ENCODE peak calls at places on chromosomes 12 and 14, in four cellular contexts. One of them, this sample, is unnamed.

GRCh38 chr12:50065726-50066310 is 8.4 kb downstream of the ASIC1 start:
- DNase-seq in bronchial epithelial cell: no peak
- DNase-seq in CD4-positive, alpha-beta T cell: no peak
- DNase-seq in WERI-Rb-1: no peak
- DNase-seq in this sample: no peak

GRCh38 chr12:31440134-31440533 is 114.2 kb upstream of the SINHCAF start:
- DNase-seq in bronchial epithelial cell: no peak
- DNase-seq in CD4-positive, alpha-beta T cell: no peak
- DNase-seq in WERI-Rb-1: no peak
- DNase-seq in this sample: no peak

GRCh38 chr14:61076531-61076930 is 95.5 kb downstream of the SLC38A6 start:
- DNase-seq in bronchial epithelial cell: peak
- DNase-seq in CD4-positive, alpha-beta T cell: no peak
- DNase-seq in WERI-Rb-1: no peak
- DNase-seq in this sample: no peak

GRCh38 chr12:46404225-46404631 is 31.7 kb upstream of the SLC38A2 start:
- DNase-seq in bronchial epithelial cell: no peak
- DNase-seq in CD4-positive, alpha-beta T cell: no peak
- DNase-seq in WERI-Rb-1: no peak
- DNase-seq in this sample: no peak

GRCh38 chr12:98253641-98254040 is 261.7 kb upstream of the TMPO start:
- DNase-seq in bronchial epithelial cell: no peak
- DNase-seq in CD4-positive, alpha-beta T cell: no peak
- DNase-seq in WERI-Rb-1: no peak
- DNase-seq in this sample: no peak

GRCh38 chr12:46364777-46365580 is 7.6 kb downstream of the SLC38A2 start:
- DNase-seq in bronchial epithelial cell: peak
- DNase-seq in CD4-positive, alpha-beta T cell: no peak
- DNase-seq in WERI-Rb-1: no peak
- DNase-seq in this sample: no peak

GRCh38 chr14:37060496-37061260 is 111.7 kb downstream of the SLC25A21 start:
- DNase-seq in bronchial epithelial cell: no peak
- DNase-seq in CD4-positive, alpha-beta T cell: no peak
- DNase-seq in WERI-Rb-1: no peak
- DNase-seq in this sample: no peak

GRCh38 chr12:78359530-78359929 is 505.0 kb upstream of the SYT1 start:
- DNase-seq in bronchial epithelial cell: no peak
- DNase-seq in CD4-positive, alpha-beta T cell: no peak
- DNase-seq in WERI-Rb-1: no peak
- DNase-seq in this sample: no peak

GRCh38 chr12:4037747-4038312 is 164.6 kb upstream of the PARP11 start:
- DNase-seq in bronchial epithelial cell: peak
- DNase-seq in CD4-positive, alpha-beta T cell: peak
- DNase-seq in WERI-Rb-1: peak
- DNase-seq in this sample: no peak

GRCh38 chr14:23437142-23438129 is 2.0 kb upstream of the MYH7 start:
- DNase-seq in bronchial epithelial cell: no peak
- DNase-seq in CD4-positive, alpha-beta T cell: no peak
- DNase-seq in WERI-Rb-1: peak
- DNase-seq in this sample: no peak

GRCh38 chr12:50633950-50634349 is 129.2 kb downstream of the DIP2B start:
- DNase-seq in bronchial epithelial cell: no peak
- DNase-seq in CD4-positive, alpha-beta T cell: no peak
- DNase-seq in WERI-Rb-1: no peak
- DNase-seq in this sample: no peak

GRCh38 chr12:27180862-27181261 is 63.2 kb upstream of the STK38L start:
- DNase-seq in bronchial epithelial cell: no peak
- DNase-seq in CD4-positive, alpha-beta T cell: no peak
- DNase-seq in WERI-Rb-1: no peak
- DNase-seq in this sample: no peak

GRCh38 chr12:93191956-93192355 is 185.8 kb upstream of the NUDT4 start:
- DNase-seq in bronchial epithelial cell: no peak
- DNase-seq in CD4-positive, alpha-beta T cell: no peak
- DNase-seq in WERI-Rb-1: no peak
- DNase-seq in this sample: no peak

GRCh38 chr12:104063712-104064030 is 660 bp upstream of the HCFC2 start:
- DNase-seq in bronchial epithelial cell: peak
- DNase-seq in CD4-positive, alpha-beta T cell: no peak
- DNase-seq in WERI-Rb-1: no peak
- DNase-seq in this sample: no peak

GRCh38 chr14:33568935-33569579 is 381.8 kb downstream of the EGLN3 start:
- DNase-seq in bronchial epithelial cell: peak
- DNase-seq in CD4-positive, alpha-beta T cell: no peak
- DNase-seq in WERI-Rb-1: no peak
- DNase-seq in this sample: no peak

GRCh38 chr14:70073924-70074566 is 114.7 kb downstream of the SLC8A3 start:
- DNase-seq in bronchial epithelial cell: peak
- DNase-seq in CD4-positive, alpha-beta T cell: peak
- DNase-seq in WERI-Rb-1: peak
- DNase-seq in this sample: peak

GRCh38 chr12:96094201-96094600 is 58.8 kb upstream of the LTA4H start:
- DNase-seq in bronchial epithelial cell: peak
- DNase-seq in CD4-positive, alpha-beta T cell: no peak
- DNase-seq in WERI-Rb-1: no peak
- DNase-seq in this sample: no peak

GRCh38 chr12:106315523-106315922 is 13.0 kb downstream of the TCP11L2 start:
- DNase-seq in bronchial epithelial cell: no peak
- DNase-seq in CD4-positive, alpha-beta T cell: no peak
- DNase-seq in WERI-Rb-1: no peak
- DNase-seq in this sample: no peak

GRCh38 chr12:8680533-8680932 is 17.3 kb upstream of the RIMKLB start:
- DNase-seq in bronchial epithelial cell: no peak
- DNase-seq in CD4-positive, alpha-beta T cell: no peak
- DNase-seq in WERI-Rb-1: no peak
- DNase-seq in this sample: no peak
- TF ChIP-seq CTCF in bronchial epithelial cell: no peak
- TF ChIP-seq CTCF in CD4-positive, alpha-beta T cell: no peak
- TF ChIP-seq CTCF in WERI-Rb-1: peak
- TF ChIP-seq CTCF in this sample: no peak

GRCh38 chr14:104687601-104688504 is 1.6 kb upstream of the INF2 start:
- DNase-seq in bronchial epithelial cell: peak
- DNase-seq in CD4-positive, alpha-beta T cell: no peak
- DNase-seq in WERI-Rb-1: no peak
- DNase-seq in this sample: peak
- TF ChIP-seq CTCF in bronchial epithelial cell: no peak
- TF ChIP-seq CTCF in CD4-positive, alpha-beta T cell: no peak
- TF ChIP-seq CTCF in WERI-Rb-1: no peak
- TF ChIP-seq CTCF in this sample: no peak

GRCh38 chr12:52362118-52362726 is 5.1 kb downstream of the KRT85 start:
- DNase-seq in bronchial epithelial cell: no peak
- DNase-seq in CD4-positive, alpha-beta T cell: no peak
- DNase-seq in WERI-Rb-1: peak
- DNase-seq in this sample: no peak
- TF ChIP-seq CTCF in bronchial epithelial cell: no peak
- TF ChIP-seq CTCF in CD4-positive, alpha-beta T cell: no peak
- TF ChIP-seq CTCF in WERI-Rb-1: peak
- TF ChIP-seq CTCF in this sample: peak

GRCh38 chr12:69284131-69284530 is 44.8 kb downstream of the CPSF6 start:
- DNase-seq in bronchial epithelial cell: peak
- DNase-seq in CD4-positive, alpha-beta T cell: peak
- DNase-seq in WERI-Rb-1: peak
- DNase-seq in this sample: peak
- TF ChIP-seq CTCF in bronchial epithelial cell: no peak
- TF ChIP-seq CTCF in CD4-positive, alpha-beta T cell: no peak
- TF ChIP-seq CTCF in WERI-Rb-1: peak
- TF ChIP-seq CTCF in this sample: no peak

GRCh38 chr14:80956922-80957321 is 1.5 kb downstream of the TSHR start:
- DNase-seq in bronchial epithelial cell: no peak
- DNase-seq in CD4-positive, alpha-beta T cell: no peak
- DNase-seq in WERI-Rb-1: no peak
- DNase-seq in this sample: no peak
- TF ChIP-seq CTCF in bronchial epithelial cell: no peak
- TF ChIP-seq CTCF in CD4-positive, alpha-beta T cell: no peak
- TF ChIP-seq CTCF in WERI-Rb-1: no peak
- TF ChIP-seq CTCF in this sample: no peak

GRCh38 chr14:100072783-100073346 is 7.6 kb downstream of the EVL start:
- DNase-seq in bronchial epithelial cell: peak
- DNase-seq in CD4-positive, alpha-beta T cell: peak
- DNase-seq in WERI-Rb-1: no peak
- DNase-seq in this sample: no peak
- TF ChIP-seq CTCF in bronchial epithelial cell: peak
- TF ChIP-seq CTCF in CD4-positive, alpha-beta T cell: peak
- TF ChIP-seq CTCF in WERI-Rb-1: no peak
- TF ChIP-seq CTCF in this sample: no peak

GRCh38 chr12:54012631-54013398 is 4.0 kb downstream of the HOXC8 start:
- DNase-seq in bronchial epithelial cell: no peak
- DNase-seq in CD4-positive, alpha-beta T cell: no peak
- DNase-seq in WERI-Rb-1: no peak
- DNase-seq in this sample: no peak
- TF ChIP-seq CTCF in bronchial epithelial cell: no peak
- TF ChIP-seq CTCF in CD4-positive, alpha-beta T cell: no peak
- TF ChIP-seq CTCF in WERI-Rb-1: peak
- TF ChIP-seq CTCF in this sample: no peak

DNA sequence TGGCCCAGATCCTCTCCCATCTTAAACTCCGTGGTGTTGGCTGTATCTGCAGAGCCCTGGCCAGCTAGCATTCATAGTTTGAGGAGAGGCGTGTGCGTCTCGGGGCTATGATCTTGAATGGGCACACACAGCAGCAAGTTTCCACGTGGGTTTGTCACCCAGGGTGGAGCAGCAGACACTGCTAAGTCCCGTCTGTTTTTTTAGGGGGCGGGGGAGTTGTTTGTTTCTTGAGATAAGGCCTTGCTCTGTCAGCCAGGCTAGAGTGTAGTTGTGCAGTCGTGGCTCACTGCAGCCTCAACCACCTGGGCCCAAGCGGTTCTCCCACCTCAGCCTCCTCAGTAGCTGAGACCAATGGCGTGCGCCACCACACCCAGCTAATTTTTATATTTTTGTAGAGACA is 20.1 kb upstream of the TEX22 start:
- DNase-seq in bronchial epithelial cell: no peak
- DNase-seq in CD4-positive, alpha-beta T cell: no peak
- DNase-seq in WERI-Rb-1: no peak
- DNase-seq in this sample: no peak
- TF ChIP-seq CTCF in bronchial epithelial cell: no peak
- TF ChIP-seq CTCF in CD4-positive, alpha-beta T cell: no peak
- TF ChIP-seq CTCF in WERI-Rb-1: no peak
- TF ChIP-seq CTCF in this sample: no peak

GRCh38 chr12:12229556-12230092 is 37.2 kb downstream of the LRP6 start:
- DNase-seq in bronchial epithelial cell: no peak
- DNase-seq in CD4-positive, alpha-beta T cell: no peak
- DNase-seq in WERI-Rb-1: no peak
- DNase-seq in this sample: no peak
- TF ChIP-seq CTCF in bronchial epithelial cell: no peak
- TF ChIP-seq CTCF in CD4-positive, alpha-beta T cell: no peak
- TF ChIP-seq CTCF in WERI-Rb-1: no peak
- TF ChIP-seq CTCF in this sample: no peak